ENCODE peak calls at places on chromosomes 2 and 18, in four cellular contexts. E, B, M and G are unnamed samples.

GRCh38 chr2:26302846-26303245 is 43.1 kb upstream of the SELENOI start:
- DNase-seq in E (no peak), B (no peak), M (no peak), G (peak)

GRCh38 chr2:15122915-15123314 is 438.2 kb downstream of the NBAS start:
- DNase-seq in E (no peak), B (no peak), M (peak), G (no peak)

GRCh38 chr2:68463287-68463877 is 3.7 kb downstream of the FBXO48 start:
- DNase-seq in E (peak), B (peak), M (peak), G (peak)

GRCh38 chr18:1544016-1544415 is 639.3 kb downstream of the ADCYAP1 start:
- DNase-seq in E (no peak), B (no peak), M (no peak), G (no peak)

GRCh38 chr2:179302764-179303561 is 38.3 kb upstream of the SESTD1 start:
- DNase-seq in E (no peak), B (no peak), M (peak), G (peak)

GRCh38 chr2:227006189-227006897 is 157.7 kb downstream of the COL4A4 start:
- DNase-seq in E (no peak), B (no peak), M (no peak), G (no peak)

GRCh38 chr2:113169002-113169530 is 4.7 kb upstream of the PSD4 start:
- DNase-seq in E (no peak), B (no peak), M (no peak), G (no peak)

GRCh38 chr2:148447877-148448276 is 196.7 kb upstream of the EPC2 start:
- DNase-seq in E (no peak), B (no peak), M (no peak), G (no peak)

GRCh38 chr2:11876436-11876835 is 130.0 kb downstream of the LPIN1 start:
- DNase-seq in E (no peak), B (no peak), M (no peak), G (no peak)

GRCh38 chr18:23148382-23148781 is 13.1 kb downstream of the CABLES1 start:
- DNase-seq in E (no peak), B (no peak), M (no peak), G (no peak)

GRCh38 chr2:241048949-241049343 is 50.5 kb downstream of the SNED1 start:
- DNase-seq in E (no peak), B (no peak), M (no peak), G (no peak)

GRCh38 chr2:27431395-27431794 is 3.0 kb downstream of the NRBP1 start:
- DNase-seq in E (no peak), B (no peak), M (peak), G (peak)

GRCh38 chr2:170026361-170026760 is 151.6 kb upstream of the MYO3B start:
- DNase-seq in E (no peak), B (no peak), M (no peak), G (no peak)

GRCh38 chr18:12838178-12838634 is 45.8 kb downstream of the PTPN2 start:
- DNase-seq in E (no peak), B (peak), M (peak), G (peak)

GRCh38 chr2:55992465-55992864 is 68.9 kb upstream of the EFEMP1 start:
- DNase-seq in E (no peak), B (no peak), M (peak), G (peak)

GRCh38 chr2:51981813-51982212 is 949.9 kb upstream of the NRXN1 start:
- DNase-seq in E (no peak), B (no peak), M (no peak), G (no peak)

GRCh38 chr2:205925373-205926337 is 160.3 kb downstream of the INO80D start:
- DNase-seq in E (peak), B (peak), M (peak), G (peak)

GRCh38 chr2:9836517-9836916 is 6.8 kb upstream of the TAF1B start:
- DNase-seq in E (no peak), B (no peak), M (no peak), G (no peak)

GRCh38 chr2:39494784-39495251 is 57.7 kb upstream of the MAP4K3 start:
- DNase-seq in E (no peak), B (no peak), M (peak), G (peak)

GRCh38 chr2:64238799-64239198 is 94.6 kb upstream of the PELI1 start:
- DNase-seq in E (no peak), B (no peak), M (no peak), G (no peak)

GRCh38 chr18:50287028-50287440 is 458 bp downstream of the CXXC1 start:
- DNase-seq in E (no peak), B (no peak), M (peak), G (no peak)

GRCh38 chr2:158486970-158487325 is 30.2 kb downstream of the PKP4 start:
- DNase-seq in E (no peak), B (no peak), M (peak), G (peak)